ENCODE peak calls at places on chromosomes 12 and 14, in ten cellular contexts. I is ovary; U is heart left ventricle; K is CD4-positive, alpha-beta memory T cell; B is IMR-90; R is heart right ventricle; T is aorta; L is neuronal stem cell; N is left ventricle myocardium inferior; Y is PC-3. Z is an unnamed sample. For H3K4me1 and H3K27me3, the result is how much of the 10 kb centered on the place peaks cover.

GRCh38 chr14:106790189-106791036 is 1264.0 kb downstream of the TMEM121 start:
- DNase-seq in U (peak), R (no peak), B (no peak), N (peak), L (no peak), T (peak), Y (peak), K (peak), I (peak), Z (no peak)

GRCh38 chr14:23712287-23712686 is 76.1 kb downstream of the DHRS2 start:
- DNase-seq in Y (no peak), T (no peak), N (no peak), U (no peak), I (no peak), L (no peak), R (no peak), K (no peak), B (no peak), Z (no peak)

GRCh38 chr12:7190268-7191055 is 976 bp downstream of the PEX5 start:
- DNase-seq in I (no peak), R (peak), T (peak), B (peak), K (no peak), U (no peak), L (no peak), Y (no peak), N (peak), Z (no peak)

GRCh38 chr12:113062502-113063395 is 6.2 kb downstream of the DTX1 start:
- DNase-seq in L (peak), K (no peak), Y (no peak), R (no peak), T (no peak), I (no peak), U (no peak), N (no peak), B (no peak), Z (no peak)

GRCh38 chr12:4120316-4120920 is 153.1 kb upstream of the CCND2 start:
- DNase-seq in L (no peak), I (no peak), B (no peak), T (no peak), R (no peak), K (no peak), U (no peak), N (no peak), Y (no peak), Z (no peak)

GRCh38 chr12:22306311-22306710 is 28.2 kb downstream of the ST8SIA1 start:
- DNase-seq in L (no peak), Y (no peak), U (no peak), B (no peak), I (no peak), R (no peak), T (no peak), N (no peak), K (no peak), Z (no peak)

GRCh38 chr12:51189790-51190355 is 16.9 kb upstream of the TFCP2 start:
- DNase-seq in R (no peak), Y (no peak), N (no peak), B (no peak), L (no peak), K (no peak), T (no peak), I (no peak), U (no peak), Z (no peak)

GRCh38 chr12:53987748-53988147 is 2.8 kb downstream of the HOXC10 start:
- DNase-seq in B (no peak), T (no peak), Y (no peak), I (no peak), R (no peak), U (no peak), N (no peak), L (no peak), K (no peak), Z (no peak)

GRCh38 chr14:92897922-92898599 is 24.9 kb upstream of the CHGA start:
- DNase-seq in Y (peak), B (no peak), N (no peak), U (no peak), R (no peak), L (no peak), K (no peak), I (no peak), T (no peak), Z (no peak)

GRCh38 chr12:69884386-69884785 is 59.4 kb downstream of the MYRFL start:
- DNase-seq in Y (no peak), L (no peak), I (no peak), U (no peak), B (no peak), R (no peak), N (no peak), T (no peak), K (no peak), Z (no peak)

GRCh38 chr14:36625014-36625413 is 36.6 kb upstream of the PAX9 start:
- DNase-seq in Y (no peak), L (no peak), B (no peak), K (no peak), U (no peak), R (no peak), N (no peak), I (no peak), T (no peak), Z (no peak)

GRCh38 chr12:47033797-47034555 is 45.4 kb upstream of the PCED1B start:
- DNase-seq in I (no peak), L (no peak), B (no peak), R (no peak), T (no peak), N (no peak), K (no peak), Y (peak), U (no peak), Z (no peak)

GRCh38 chr14:38065101-38065762 is 142.5 kb upstream of the SSTR1 start:
- DNase-seq in N (no peak), L (no peak), I (no peak), K (peak), B (no peak), R (no peak), T (no peak), Y (no peak), U (no peak), Z (no peak)

GRCh38 chr14:104118006-104118844 is 20.2 kb upstream of the KIF26A start:
- DNase-seq in T (peak), N (peak), Y (no peak), K (no peak), I (peak), L (no peak), B (no peak), U (peak), R (no peak), Z (no peak)

GRCh38 chr14:78705989-78706388 is 535.8 kb downstream of the NRXN3 start:
- DNase-seq in L (no peak), N (no peak), I (no peak), B (no peak), R (no peak), K (no peak), U (no peak), Y (no peak), T (no peak), Z (no peak)

GRCh38 chr14:74763803-74764531 is 851 bp downstream of the YLPM1 start:
- DNase-seq in L (no peak), U (peak), I (no peak), B (peak), N (no peak), T (no peak), R (peak), Y (peak), K (no peak), Z (no peak)

GRCh38 chr14:60958146-60958545 is 22.7 kb downstream of the TRMT5 start:
- DNase-seq in R (no peak), Y (no peak), L (no peak), I (no peak), N (no peak), U (no peak), T (no peak), K (no peak), B (no peak), Z (no peak)

GRCh38 chr12:11753151-11753501 is 103.7 kb downstream of the ETV6 start:
- DNase-seq in K (no peak), U (no peak), N (no peak), L (no peak), R (no peak), I (no peak), T (no peak), B (no peak), Y (no peak), Z (no peak)

GRCh38 chr14:30291216-30291615 is 267.7 kb upstream of the G2E3 start:
- DNase-seq in K (no peak), T (no peak), I (no peak), U (no peak), N (no peak), L (no peak), B (peak), Y (peak), R (no peak), Z (no peak)

GRCh38 chr14:102668291-102668873 is 75.9 kb downstream of the RCOR1 start:
- DNase-seq in I (no peak), U (no peak), L (no peak), Y (no peak), K (no peak), N (no peak), B (no peak), R (no peak), T (no peak), Z (no peak)

GRCh38 chr14:32697704-32698103 is 241.0 kb upstream of the NPAS3 start:
- DNase-seq in N (no peak), K (no peak), U (no peak), R (no peak), T (no peak), Y (peak), L (no peak), B (peak), I (no peak), Z (no peak)

GRCh38 chr12:58302487-58303011 is 361.2 kb downstream of the ATP23 start:
- DNase-seq in N (no peak), B (no peak), Y (peak), K (no peak), T (no peak), L (no peak), R (peak), U (no peak), I (no peak), Z (no peak)

GRCh38 chr12:98373019-98373554 is 142.3 kb upstream of the TMPO start:
- DNase-seq in I (no peak), K (no peak), T (no peak), N (no peak), L (peak), Y (peak), R (no peak), U (no peak), B (peak), Z (peak)

GRCh38 chr14:22213110-22213509 is 375.9 kb downstream of the DAD1 start:
- DNase-seq in Y (peak), U (no peak), I (no peak), K (no peak), R (no peak), B (peak), L (no peak), N (no peak), T (no peak), Z (no peak)

GRCh38 chr12:41972196-41972994 is 172.3 kb downstream of the GXYLT1 start:
- DNase-seq in N (no peak), B (no peak), I (no peak), U (no peak), Y (no peak), R (no peak), K (no peak), T (no peak), L (no peak), Z (no peak)

GRCh38 chr12:122852336-122853275 is 17.3 kb downstream of the HIP1R start:
- DNase-seq in N (no peak), T (no peak), I (no peak), R (no peak), L (no peak), K (no peak), U (no peak), Y (no peak), B (no peak), Z (no peak)

GRCh38 chr14:92848941-92849340 is 54.8 kb downstream of the GOLGA5 start:
- DNase-seq in R (peak), I (no peak), U (no peak), T (no peak), Y (no peak), K (no peak), L (no peak), B (no peak), N (no peak), Z (no peak)

GRCh38 chr14:69876221-69876847 is 2.9 kb upstream of the SMOC1 start:
- DNase-seq in U (no peak), L (no peak), T (no peak), B (no peak), N (no peak), K (no peak), I (no peak), R (no peak), Y (no peak), Z (no peak)
- H3K4me1 ChIP-seq in U (under half), L (under half), T (under half), B (under half), N (under half), K (under half), I (under half), R (under half), Y (under half), Z (under half)

GRCh38 chr12:63154560-63154959 is 3.6 kb upstream of the AVPR1A start:
- DNase-seq in I (no peak), T (no peak), B (no peak), R (no peak), N (no peak), U (no peak), Y (no peak), L (no peak), K (no peak), Z (no peak)

GRCh38 chr12:63151898-63152700 is 1.1 kb upstream of the AVPR1A start:
- DNase-seq in U (peak), Y (peak), N (peak), B (peak), T (peak), K (no peak), I (no peak), R (peak), L (peak), Z (peak)

GRCh38 chr12:63149884-63150254 is 1.1 kb downstream of the AVPR1A start:
- DNase-seq in L (peak), I (no peak), K (no peak), T (peak), B (no peak), U (no peak), R (peak), Y (no peak), N (no peak), Z (no peak)

GRCh38 chr12:63151061-63151897 is at the start of gene AVPR1A:
- DNase-seq in Y (no peak), I (no peak), L (no peak), B (no peak), R (peak), K (no peak), N (peak), T (peak), U (peak), Z (peak)

DNA sequence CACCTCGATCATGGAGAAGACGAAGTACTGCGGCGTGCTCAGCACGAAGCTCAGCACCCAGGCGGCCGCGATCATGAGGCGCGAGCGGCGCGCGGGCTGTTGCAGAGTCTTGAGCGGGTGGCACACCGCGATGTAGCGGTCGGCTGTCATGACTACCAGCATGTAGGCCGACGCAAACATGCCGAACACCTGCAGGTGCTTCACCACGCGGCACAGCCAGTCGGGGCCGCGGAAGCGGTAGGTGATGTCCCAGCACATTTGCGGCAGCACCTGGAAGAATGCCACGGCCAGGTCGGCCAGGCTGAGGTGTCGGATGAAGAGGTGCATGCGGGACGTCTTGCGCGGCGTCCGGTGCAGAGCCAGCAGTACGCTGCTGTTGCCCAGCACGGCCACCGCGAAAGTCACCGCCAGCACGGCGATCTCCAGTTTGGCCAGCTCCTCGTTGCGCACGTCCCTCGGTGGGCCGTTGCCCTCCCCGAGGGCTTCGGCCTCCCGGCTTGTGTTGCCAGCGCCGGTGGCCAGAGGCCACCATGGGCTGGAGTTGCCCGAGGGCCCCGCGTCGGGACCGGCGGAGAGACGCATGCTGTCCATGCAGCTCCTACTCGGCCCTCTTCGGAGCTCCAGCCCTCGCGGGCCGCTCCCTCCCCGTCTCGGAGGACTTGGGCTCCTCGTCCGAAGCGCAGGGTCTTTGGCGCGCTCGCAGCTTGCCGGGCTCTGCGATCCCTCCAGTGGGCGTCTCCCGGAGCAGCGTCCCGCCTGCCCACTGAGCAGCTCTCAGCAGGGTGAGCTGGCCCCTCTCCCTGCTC is 543 bp downstream of the AVPR1A start:
- DNase-seq in I (peak), T (peak), N (peak), K (no peak), U (peak), B (no peak), Y (no peak), R (peak), L (peak), Z (peak)
- H3K27ac ChIP-seq in I (no peak), T (no peak), N (peak), K (no peak), U (peak), B (no peak), Y (no peak), R (peak), L (no peak), Z (no peak)

GRCh38 chr12:102966200-102966941 is 8.9 kb downstream of the ASCL1 start:
- DNase-seq in Y (no peak), T (no peak), B (no peak), N (no peak), I (no peak), K (no peak), U (no peak), L (no peak), R (no peak), Z (no peak)
- H3K27me3 ChIP-seq in Y (under half), T (under half), B (under half), N (half or more), I (under half), K (under half), U (half or more), L (half or more), R (half or more), Z (half or more)

DNA sequence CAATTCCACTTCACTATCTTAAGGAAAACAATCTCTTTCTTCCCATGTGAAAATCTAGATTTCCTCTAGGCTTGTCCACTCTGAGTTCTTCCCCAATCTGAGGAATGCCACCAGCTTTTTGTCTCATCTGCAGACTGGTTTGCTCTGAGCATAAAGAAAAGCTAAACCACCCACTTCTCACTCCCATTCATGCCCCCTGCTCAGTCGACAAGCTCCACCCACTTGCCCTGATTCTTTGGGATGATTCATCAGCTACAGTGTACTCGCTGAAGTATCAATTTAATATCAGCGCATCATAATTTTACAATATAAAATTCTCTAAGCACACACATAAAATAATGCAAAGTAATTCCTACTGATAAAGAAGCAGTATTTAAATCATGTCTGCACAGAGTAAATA is 209.1 kb downstream of the GRIN2B start:
- DNase-seq in K (no peak), Y (no peak), N (no peak), U (no peak), B (no peak), T (no peak), L (no peak), R (no peak), I (no peak), Z (no peak)
- H3K4me1 ChIP-seq in K (under half), Y (under half), N (under half), U (under half), B (under half), T (under half), L (under half), R (under half), I (under half), Z (under half)

GRCh38 chr12:131860472-131861260 is 32.5 kb downstream of the MMP17 start:
- DNase-seq in U (peak), T (no peak), K (peak), R (peak), I (no peak), N (peak), Y (peak), L (peak), B (peak), Z (peak)
- H3K27ac ChIP-seq in U (no peak), T (no peak), K (no peak), R (no peak), I (no peak), N (peak), Y (peak), L (peak), B (peak), Z (no peak)

GRCh38 chr14:53950031-53950793 is 6.4 kb downstream of the BMP4 start:
- DNase-seq in B (no peak), U (no peak), K (no peak), L (no peak), N (no peak), Y (no peak), I (no peak), T (no peak), R (no peak), Z (no peak)
- H3K27me3 ChIP-seq in B (under half), U (under half), K (under half), L (half or more), N (under half), Y (under half), I (under half), T (under half), R (under half), Z (under half)

GRCh38 chr12:10673660-10674384 is at the start of gene STYK1:
- DNase-seq in I (peak), K (peak), B (peak), Y (peak), R (peak), L (peak), U (no peak), N (peak), T (peak), Z (peak)
- H3K4me1 ChIP-seq in I (under half), K (under half), B (under half), Y (under half), R (under half), L (under half), U (under half), N (under half), T (under half), Z (under half)

GRCh38 chr14:89959853-89960493 is 4.2 kb downstream of the TDP1 start:
- DNase-seq in Y (no peak), R (no peak), N (no peak), U (no peak), L (no peak), I (no peak), B (no peak), T (no peak), K (peak), Z (no peak)

GRCh38 chr14:89960895-89961294 is 5.2 kb downstream of the TDP1 start:
- DNase-seq in R (no peak), L (no peak), Y (no peak), T (no peak), K (no peak), I (no peak), U (no peak), B (no peak), N (no peak), Z (no peak)

GRCh38 chr14:89965839-89966238 is 10.1 kb downstream of the TDP1 start:
- DNase-seq in K (no peak), R (no peak), B (peak), N (no peak), U (no peak), T (no peak), L (no peak), Y (no peak), I (no peak), Z (no peak)

GRCh38 chr14:89958966-89959365 is 3.2 kb downstream of the TDP1 start:
- DNase-seq in R (no peak), T (no peak), N (no peak), B (no peak), K (no peak), U (no peak), L (no peak), I (no peak), Y (no peak), Z (no peak)

GRCh38 chr14:89963288-89963978 is 7.7 kb downstream of the TDP1 start:
- DNase-seq in T (no peak), N (no peak), R (no peak), U (no peak), Y (no peak), B (no peak), I (no peak), L (no peak), K (no peak), Z (no peak)
- H3K27ac ChIP-seq in T (no peak), N (no peak), R (no peak), U (no peak), Y (no peak), B (no peak), I (no peak), L (no peak), K (no peak), Z (no peak)